ENCODE peak calls at places on chromosomes 13 and 19, in seven cellular contexts. B is iPS DF 6.9, A is left ventricle myocardium inferior, V is right lobe of liver, L is IMR-90, W is mucosa of descending colon, P is endodermal cell. J is an unnamed sample. For H3K9me3, the result is how much of the 10 kb centered on the place peaks cover.

GRCh38 chr13:105037064-105037463 is 1498.4 kb downstream of the EFNB2 start:
- DNase-seq in P (no peak), B (no peak), V (no peak), W (no peak), A (no peak), L (no peak), J (no peak)

GRCh38 chr13:106033634-106034033 is 501.8 kb downstream of the EFNB2 start:
- DNase-seq in B (no peak), A (no peak), V (no peak), W (no peak), P (no peak), L (peak), J (no peak)

GRCh38 chr19:53463263-53463662 is 4.3 kb upstream of the ZNF813 start:
- DNase-seq in V (peak), W (peak), A (peak), P (peak), L (peak), B (peak), J (no peak)

GRCh38 chr13:27476943-27477681 is 26.7 kb upstream of the MTIF3 start:
- DNase-seq in L (peak), A (no peak), B (no peak), P (no peak), V (peak), W (no peak), J (no peak)

GRCh38 chr19:12265921-12266704 is 28.6 kb downstream of the ZNF44 start:
- DNase-seq in B (no peak), P (no peak), W (no peak), A (no peak), L (no peak), V (no peak), J (no peak)

GRCh38 chr13:102667911-102668310 is 26.9 kb downstream of the METTL21C start:
- DNase-seq in B (no peak), L (no peak), W (no peak), P (no peak), V (no peak), A (no peak), J (no peak)

GRCh38 chr13:110412132-110412912 is 105.2 kb downstream of the COL4A2 start:
- DNase-seq in B (peak), L (peak), A (peak), W (peak), V (peak), P (peak), J (peak)

GRCh38 chr13:22194106-22194810 is 523.4 kb downstream of the FGF9 start:
- DNase-seq in V (no peak), P (no peak), L (no peak), A (no peak), W (no peak), B (no peak), J (no peak)

GRCh38 chr19:41930926-41931592 is 2.8 kb upstream of the ERFL start:
- DNase-seq in B (peak), V (no peak), W (no peak), A (no peak), P (peak), L (no peak), J (no peak)

GRCh38 chr19:15194938-15195337 is 5.9 kb downstream of the NOTCH3 start:
- DNase-seq in A (no peak), V (no peak), L (peak), W (no peak), P (no peak), B (no peak), J (no peak)

GRCh38 chr19:2271516-2272103 is 10.4 kb downstream of the PEAK3 start:
- DNase-seq in P (no peak), B (no peak), L (peak), W (no peak), V (no peak), A (no peak), J (no peak)

GRCh38 chr19:1862424-1863307 is 713 bp downstream of the KLF16 start:
- DNase-seq in B (no peak), W (peak), A (no peak), L (no peak), V (peak), P (peak), J (peak)

GRCh38 chr13:33918199-33918932 is 100.4 kb downstream of the RFC3 start:
- DNase-seq in L (peak), B (no peak), P (no peak), A (no peak), V (peak), W (no peak), J (no peak)

GRCh38 chr19:16922949-16923348 is 34.1 kb downstream of the F2RL3 start:
- DNase-seq in B (no peak), V (no peak), L (no peak), P (no peak), W (no peak), A (no peak), J (no peak)

GRCh38 chr13:48405865-48406264 is 7.0 kb downstream of the LPAR6 start:
- DNase-seq in L (peak), P (no peak), V (no peak), A (no peak), B (no peak), W (no peak), J (no peak)

GRCh38 chr13:68697551-68697950 is 1410.1 kb upstream of the ATXN8OS start:
- DNase-seq in P (no peak), V (no peak), B (no peak), L (no peak), W (no peak), A (no peak), J (no peak)

GRCh38 chr13:105979131-105979530 is 556.3 kb downstream of the EFNB2 start:
- DNase-seq in A (no peak), P (no peak), L (no peak), V (no peak), B (no peak), W (no peak), J (no peak)

GRCh38 chr13:50119593-50119992 is 104.3 kb downstream of the KCNRG start:
- DNase-seq in L (peak), V (no peak), A (no peak), B (no peak), P (no peak), W (no peak), J (no peak)

GRCh38 chr19:45641274-45642105 is 2.3 kb upstream of the EML2 start:
- DNase-seq in A (peak), B (peak), V (peak), P (peak), W (peak), L (peak), J (peak)

GRCh38 chr19:6413291-6413690 is 11.3 kb downstream of the KHSRP start:
- DNase-seq in V (no peak), A (no peak), L (no peak), W (no peak), B (no peak), P (no peak), J (no peak)

GRCh38 chr13:44955421-44955820 is 33.9 kb downstream of the NUFIP1 start:
- DNase-seq in L (no peak), A (peak), W (no peak), B (no peak), P (no peak), V (no peak), J (no peak)

GRCh38 chr19:51514866-51515481 is 13.4 kb upstream of the SIGLEC12 start:
- DNase-seq in A (no peak), L (peak), B (peak), P (no peak), W (peak), V (no peak), J (no peak)

GRCh38 chr13:99072356-99072755 is 94.5 kb upstream of the DOCK9 start:
- DNase-seq in W (no peak), V (no peak), A (no peak), B (no peak), L (no peak), P (no peak), J (no peak)

GRCh38 chr19:23762884-23763711 is 4.4 kb upstream of the ZNF681 start:
- DNase-seq in L (peak), V (peak), A (peak), B (peak), P (peak), W (peak), J (peak)

GRCh38 chr13:31756346-31756745 is 17.0 kb downstream of the RXFP2 start:
- DNase-seq in V (no peak), P (no peak), A (no peak), L (peak), B (no peak), W (no peak), J (no peak)

GRCh38 chr19:37936166-37936565 is 29.2 kb downstream of the SIPA1L3 start:
- DNase-seq in V (peak), P (no peak), B (no peak), A (no peak), W (peak), L (no peak), J (no peak)

GRCh38 chr13:35475960-35476943 is at the start of gene MAB21L1:
- DNase-seq in L (peak), B (no peak), V (no peak), P (peak), W (peak), A (no peak), J (no peak)

GRCh38 chr19:16587031-16588023 is 15.1 kb upstream of the SLC35E1 start:
- DNase-seq in B (no peak), W (peak), V (peak), A (no peak), L (peak), P (peak), J (no peak)

GRCh38 chr19:52170304-52170703 is 1.1 kb downstream of the ZNF836 start:
- DNase-seq in A (no peak), B (no peak), W (peak), V (no peak), P (peak), L (no peak), J (no peak)

GRCh38 chr19:34255546-34255945 is 1.2 kb downstream of the GARRE1 start:
- DNase-seq in L (no peak), W (no peak), B (no peak), V (no peak), A (no peak), P (no peak), J (no peak)

GRCh38 chr13:51419015-51419636 is 33.7 kb downstream of the INTS6 start:
- DNase-seq in A (no peak), V (no peak), L (no peak), P (no peak), B (no peak), W (no peak), J (no peak)

GRCh38 chr13:41842029-41842428 is 118.9 kb downstream of the VWA8 start:
- DNase-seq in V (no peak), B (no peak), L (peak), W (no peak), A (no peak), P (no peak), J (no peak)

GRCh38 chr19:32362318-32362691 is 16.9 kb downstream of the ZNF507 start:
- DNase-seq in W (no peak), A (no peak), P (no peak), L (no peak), V (no peak), B (no peak), J (no peak)

GRCh38 chr19:31270897-31271568 is 78.2 kb downstream of the TSHZ3 start:
- DNase-seq in B (no peak), L (peak), W (no peak), P (no peak), V (no peak), A (no peak), J (no peak)

GRCh38 chr13:59478908-59479307 is 684.8 kb downstream of the DIAPH3 start:
- DNase-seq in W (no peak), P (peak), L (no peak), B (no peak), V (no peak), A (no peak), J (no peak)

GRCh38 chr13:106028916-106029315 is 506.5 kb downstream of the EFNB2 start:
- DNase-seq in V (no peak), W (no peak), A (no peak), P (no peak), B (no peak), L (no peak), J (no peak)

GRCh38 chr13:93797463-93797862 is 570.9 kb downstream of the GPC6 start:
- DNase-seq in P (no peak), W (no peak), V (no peak), L (peak), A (no peak), B (no peak), J (no peak)

GRCh38 chr19:40192758-40193586 is 1.7 kb downstream of the MAP3K10 start:
- DNase-seq in L (no peak), V (no peak), B (no peak), A (no peak), W (no peak), P (peak), J (no peak)

GRCh38 chr13:51292000-51292550 is 47.4 kb upstream of the SERPINE3 start:
- DNase-seq in L (peak), A (no peak), P (no peak), B (no peak), V (no peak), W (no peak), J (no peak)

GRCh38 chr13:66748712-66749111 is 481.4 kb downstream of the PCDH9 start:
- DNase-seq in B (no peak), P (no peak), L (no peak), A (no peak), W (no peak), V (no peak), J (no peak)

DNA sequence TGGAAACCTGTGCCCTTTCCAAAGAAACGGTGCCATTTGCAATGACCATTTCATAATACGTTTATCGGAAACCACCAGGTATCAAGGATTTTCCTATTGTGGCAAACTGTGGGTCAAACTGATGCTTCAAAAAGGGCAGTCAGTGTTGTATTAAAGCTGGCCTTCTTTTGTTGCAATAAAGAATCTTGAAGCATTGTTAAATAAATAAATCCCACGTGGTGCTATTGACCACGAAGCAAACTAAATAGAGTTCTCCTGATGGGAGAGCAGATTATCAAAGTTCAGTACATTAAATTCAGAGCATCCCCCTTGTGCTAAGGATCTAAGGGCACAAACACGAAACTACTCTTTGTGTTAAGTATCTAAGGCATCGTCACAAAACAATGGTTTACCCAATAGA is 545.9 kb upstream of the MIR17HG start:
- DNase-seq in B (no peak), L (no peak), A (no peak), P (no peak), W (no peak), V (no peak), J (no peak)
- H3K9me3 ChIP-seq in B (under half), L (under half), A (under half), P (under half), W (under half), V (under half), J (under half)

GRCh38 chr13:18992791-18993190 is 188.8 kb downstream of the TUBA3C start:
- DNase-seq in W (no peak), P (no peak), L (no peak), B (no peak), A (no peak), V (no peak), J (no peak)

GRCh38 chr13:18996627-18997051 is 185.0 kb downstream of the TUBA3C start:
- DNase-seq in B (no peak), A (no peak), V (peak), W (no peak), L (no peak), P (no peak), J (no peak)

GRCh38 chr13:18996221-18996620 is 185.4 kb downstream of the TUBA3C start:
- DNase-seq in B (no peak), L (no peak), W (no peak), P (no peak), A (no peak), V (no peak), J (no peak)

GRCh38 chr13:18993884-18994660 is 187.6 kb downstream of the TUBA3C start:
- DNase-seq in W (no peak), A (no peak), P (no peak), L (no peak), V (peak), B (no peak), J (no peak)

DNA sequence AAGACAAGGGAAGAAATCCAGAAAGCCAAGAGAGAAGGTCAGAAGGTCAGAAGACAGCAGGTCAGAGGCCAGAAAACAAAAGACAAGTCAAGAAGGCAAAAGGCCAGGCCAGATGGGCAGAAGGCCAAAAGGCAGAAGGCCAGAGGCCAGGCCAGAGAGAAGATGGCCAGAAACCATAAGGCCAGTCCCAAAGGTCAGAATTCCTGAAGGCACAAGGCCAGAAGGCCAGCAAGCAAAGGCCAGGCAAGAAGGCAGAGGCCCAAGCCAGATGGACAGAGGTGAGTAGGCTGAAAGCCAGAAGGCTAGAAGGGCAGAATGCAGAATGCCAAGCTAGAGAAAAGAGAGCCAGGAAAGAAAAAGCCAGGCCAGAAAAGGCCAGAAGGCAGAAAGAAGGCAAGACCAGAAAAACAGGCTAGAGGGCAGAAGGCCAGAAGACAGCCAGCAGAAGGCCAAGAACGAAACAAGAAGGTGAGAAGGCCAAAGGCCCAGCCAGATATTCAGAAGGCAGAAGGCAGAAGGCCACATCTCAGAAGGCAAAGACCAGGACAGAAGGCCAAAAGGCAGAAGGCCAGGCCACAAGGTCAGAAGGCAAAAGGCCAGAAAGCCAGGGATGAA is 186.3 kb downstream of the TUBA3C start:
- DNase-seq in L (no peak), B (no peak), W (no peak), A (no peak), P (no peak), V (peak), J (no peak)
- H3K9me3 ChIP-seq in L (half or more), B (under half), W (half or more), A (half or more), P (half or more), V (under half), J (under half)

DNA sequence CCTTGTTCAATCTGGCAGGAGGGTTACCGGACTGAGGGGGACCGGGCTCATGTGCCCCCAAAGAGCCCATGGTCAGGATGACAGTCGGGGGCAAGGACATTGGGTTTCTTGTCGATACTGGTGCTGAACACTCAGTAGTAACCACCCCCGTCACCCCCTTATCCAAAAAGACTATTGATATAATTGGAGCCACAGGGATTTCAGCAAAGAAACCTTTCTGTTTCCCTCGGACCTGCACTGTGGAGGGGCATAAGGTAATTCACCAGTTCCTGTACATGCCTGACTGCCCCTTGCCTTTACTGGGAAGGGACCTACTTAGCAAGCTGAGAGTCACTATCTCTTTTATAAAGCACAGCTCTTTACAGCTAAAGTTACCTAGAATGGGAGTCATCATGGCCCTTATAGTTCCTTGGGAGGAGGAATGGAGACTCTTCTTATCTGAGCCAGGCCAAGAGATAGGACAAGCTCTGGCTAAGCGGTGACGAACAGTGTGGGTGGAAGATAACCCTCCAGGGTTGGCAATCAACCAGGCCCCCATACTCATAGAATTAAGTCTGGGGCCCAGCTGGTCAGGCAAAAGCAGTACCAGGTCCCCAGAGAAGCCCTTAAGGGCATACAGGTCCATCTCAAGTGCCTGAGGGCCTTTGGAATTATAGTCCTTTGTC is 603.7 kb downstream of the UQCRFS1 start:
- DNase-seq in L (no peak), B (no peak), A (no peak), W (no peak), V (no peak), P (no peak), J (no peak)
- H3K9me3 ChIP-seq in L (under half), B (under half), A (under half), W (under half), V (under half), P (under half), J (under half)

DNA sequence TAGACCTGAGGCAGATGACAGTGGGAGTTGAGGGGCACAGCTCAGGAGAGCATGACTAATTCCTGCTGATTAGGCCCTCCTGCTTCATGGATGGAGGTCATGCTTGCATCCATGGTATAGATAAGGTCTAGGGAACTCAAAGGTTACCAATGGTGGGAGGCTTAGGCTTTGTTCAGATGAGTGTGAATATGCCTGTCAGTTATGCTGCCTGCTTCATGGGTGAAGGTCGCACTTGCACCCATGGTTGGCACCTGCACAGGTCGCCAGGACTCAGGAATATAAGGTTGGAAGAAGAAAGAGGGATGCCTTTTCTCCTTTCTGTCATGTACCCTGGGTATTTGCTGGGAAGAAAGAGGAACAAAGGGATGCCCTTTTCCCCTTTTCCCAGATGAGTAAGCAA is 53.4 kb upstream of the GJB6 start:
- DNase-seq in W (no peak), V (no peak), B (no peak), A (no peak), L (no peak), P (no peak), J (no peak)
- H3K9me3 ChIP-seq in W (under half), V (under half), B (under half), A (half or more), L (under half), P (under half), J (under half)